ENCODE peak calls at places on chromosome 4, in ten cellular contexts. One of them, this sample, is unnamed.

GRCh38 chr4:138259801-138260200 is 17.7 kb upstream of the SLC7A11 start:
- DNase-seq in RPMI7951: peak
- DNase-seq in foreskin fibroblast: no peak
- DNase-seq in NCI-H2107: no peak
- DNase-seq in ELR: peak
- DNase-seq in dermis blood vessel endothelial cell: peak
- DNase-seq in nucleus accumbens: no peak
- DNase-seq in H54: no peak
- DNase-seq in substantia nigra: no peak
- DNase-seq in fibroblast of lung: peak
- DNase-seq in this sample: no peak

GRCh38 chr4:140861359-140862181 is 105.4 kb upstream of the TBC1D9 start:
- DNase-seq in H54: peak
- DNase-seq in dermis blood vessel endothelial cell: peak
- DNase-seq in ELR: peak
- DNase-seq in foreskin fibroblast: peak
- DNase-seq in substantia nigra: no peak
- DNase-seq in fibroblast of lung: peak
- DNase-seq in NCI-H2107: peak
- DNase-seq in RPMI7951: peak
- DNase-seq in nucleus accumbens: no peak
- DNase-seq in this sample: peak

GRCh38 chr4:37279894-37280592 is 35.5 kb downstream of the NWD2 start:
- DNase-seq in substantia nigra: no peak
- DNase-seq in NCI-H2107: no peak
- DNase-seq in dermis blood vessel endothelial cell: no peak
- DNase-seq in nucleus accumbens: no peak
- DNase-seq in ELR: no peak
- DNase-seq in H54: no peak
- DNase-seq in RPMI7951: no peak
- DNase-seq in fibroblast of lung: no peak
- DNase-seq in foreskin fibroblast: no peak
- DNase-seq in this sample: no peak

GRCh38 chr4:81436928-81437327 is 34.8 kb downstream of the RASGEF1B start:
- DNase-seq in foreskin fibroblast: no peak
- DNase-seq in dermis blood vessel endothelial cell: no peak
- DNase-seq in fibroblast of lung: no peak
- DNase-seq in ELR: no peak
- DNase-seq in H54: no peak
- DNase-seq in substantia nigra: no peak
- DNase-seq in NCI-H2107: no peak
- DNase-seq in nucleus accumbens: no peak
- DNase-seq in RPMI7951: no peak
- DNase-seq in this sample: no peak

GRCh38 chr4:160375746-160376452 is 1273.0 kb downstream of the RAPGEF2 start:
- DNase-seq in substantia nigra: no peak
- DNase-seq in H54: no peak
- DNase-seq in dermis blood vessel endothelial cell: no peak
- DNase-seq in ELR: no peak
- DNase-seq in nucleus accumbens: no peak
- DNase-seq in fibroblast of lung: no peak
- DNase-seq in RPMI7951: no peak
- DNase-seq in foreskin fibroblast: no peak
- DNase-seq in NCI-H2107: no peak
- DNase-seq in this sample: no peak

GRCh38 chr4:26609398-26609797 is 25.5 kb downstream of the TBC1D19 start:
- DNase-seq in ELR: no peak
- DNase-seq in dermis blood vessel endothelial cell: no peak
- DNase-seq in nucleus accumbens: no peak
- DNase-seq in substantia nigra: no peak
- DNase-seq in H54: no peak
- DNase-seq in RPMI7951: no peak
- DNase-seq in fibroblast of lung: no peak
- DNase-seq in foreskin fibroblast: no peak
- DNase-seq in NCI-H2107: no peak
- DNase-seq in this sample: no peak

GRCh38 chr4:62288803-62289541 is 1088.8 kb downstream of the ADGRL3 start:
- DNase-seq in NCI-H2107: no peak
- DNase-seq in H54: no peak
- DNase-seq in foreskin fibroblast: no peak
- DNase-seq in dermis blood vessel endothelial cell: no peak
- DNase-seq in RPMI7951: no peak
- DNase-seq in nucleus accumbens: no peak
- DNase-seq in fibroblast of lung: peak
- DNase-seq in substantia nigra: no peak
- DNase-seq in ELR: peak
- DNase-seq in this sample: no peak

GRCh38 chr4:182271731-182272525 is 28.7 kb downstream of the TENM3 start:
- DNase-seq in foreskin fibroblast: no peak
- DNase-seq in fibroblast of lung: no peak
- DNase-seq in substantia nigra: no peak
- DNase-seq in NCI-H2107: no peak
- DNase-seq in H54: no peak
- DNase-seq in ELR: no peak
- DNase-seq in nucleus accumbens: no peak
- DNase-seq in dermis blood vessel endothelial cell: no peak
- DNase-seq in RPMI7951: no peak
- DNase-seq in this sample: no peak

GRCh38 chr4:80407246-80407645 is 71.7 kb downstream of the CFAP299 start:
- DNase-seq in foreskin fibroblast: peak
- DNase-seq in fibroblast of lung: peak
- DNase-seq in NCI-H2107: no peak
- DNase-seq in nucleus accumbens: no peak
- DNase-seq in ELR: peak
- DNase-seq in RPMI7951: peak
- DNase-seq in substantia nigra: no peak
- DNase-seq in H54: no peak
- DNase-seq in dermis blood vessel endothelial cell: no peak
- DNase-seq in this sample: no peak

GRCh38 chr4:77930876-77931275 is 68.2 kb downstream of the MRPL1 start:
- DNase-seq in RPMI7951: no peak
- DNase-seq in fibroblast of lung: no peak
- DNase-seq in nucleus accumbens: no peak
- DNase-seq in ELR: peak
- DNase-seq in NCI-H2107: no peak
- DNase-seq in dermis blood vessel endothelial cell: no peak
- DNase-seq in H54: no peak
- DNase-seq in substantia nigra: no peak
- DNase-seq in foreskin fibroblast: no peak
- DNase-seq in this sample: no peak

GRCh38 chr4:78865451-78865850 is 73.8 kb downstream of the PAQR3 start:
- DNase-seq in substantia nigra: no peak
- DNase-seq in nucleus accumbens: no peak
- DNase-seq in fibroblast of lung: no peak
- DNase-seq in NCI-H2107: no peak
- DNase-seq in ELR: no peak
- DNase-seq in RPMI7951: no peak
- DNase-seq in H54: no peak
- DNase-seq in foreskin fibroblast: no peak
- DNase-seq in dermis blood vessel endothelial cell: no peak
- DNase-seq in this sample: no peak

GRCh38 chr4:1472911-1473518 is 66.8 kb upstream of the NKX1-1 start:
- DNase-seq in H54: no peak
- DNase-seq in ELR: no peak
- DNase-seq in nucleus accumbens: no peak
- DNase-seq in substantia nigra: no peak
- DNase-seq in dermis blood vessel endothelial cell: no peak
- DNase-seq in fibroblast of lung: no peak
- DNase-seq in foreskin fibroblast: no peak
- DNase-seq in RPMI7951: no peak
- DNase-seq in NCI-H2107: no peak
- DNase-seq in this sample: no peak

GRCh38 chr4:105527081-105527480 is 25.3 kb upstream of the ARHGEF38 start:
- DNase-seq in fibroblast of lung: no peak
- DNase-seq in substantia nigra: no peak
- DNase-seq in NCI-H2107: no peak
- DNase-seq in nucleus accumbens: no peak
- DNase-seq in H54: no peak
- DNase-seq in ELR: no peak
- DNase-seq in foreskin fibroblast: no peak
- DNase-seq in dermis blood vessel endothelial cell: no peak
- DNase-seq in RPMI7951: no peak
- DNase-seq in this sample: no peak

GRCh38 chr4:63589796-63590195 is 819.5 kb downstream of the TECRL start:
- DNase-seq in dermis blood vessel endothelial cell: no peak
- DNase-seq in substantia nigra: no peak
- DNase-seq in nucleus accumbens: no peak
- DNase-seq in foreskin fibroblast: no peak
- DNase-seq in fibroblast of lung: no peak
- DNase-seq in RPMI7951: no peak
- DNase-seq in NCI-H2107: no peak
- DNase-seq in ELR: no peak
- DNase-seq in H54: no peak
- DNase-seq in this sample: no peak

GRCh38 chr4:105140684-105141490 is 5.8 kb upstream of the TET2 start:
- DNase-seq in dermis blood vessel endothelial cell: peak
- DNase-seq in H54: no peak
- DNase-seq in nucleus accumbens: no peak
- DNase-seq in fibroblast of lung: peak
- DNase-seq in ELR: peak
- DNase-seq in foreskin fibroblast: peak
- DNase-seq in RPMI7951: peak
- DNase-seq in NCI-H2107: no peak
- DNase-seq in substantia nigra: no peak
- DNase-seq in this sample: peak

GRCh38 chr4:81421346-81422218 is 50.1 kb downstream of the RASGEF1B start:
- DNase-seq in nucleus accumbens: no peak
- DNase-seq in H54: no peak
- DNase-seq in RPMI7951: no peak
- DNase-seq in NCI-H2107: no peak
- DNase-seq in fibroblast of lung: peak
- DNase-seq in dermis blood vessel endothelial cell: no peak
- DNase-seq in foreskin fibroblast: no peak
- DNase-seq in ELR: no peak
- DNase-seq in substantia nigra: no peak
- DNase-seq in this sample: no peak

GRCh38 chr4:137238456-137238855 is 293.8 kb downstream of the PCDH18 start:
- DNase-seq in NCI-H2107: peak
- DNase-seq in ELR: no peak
- DNase-seq in substantia nigra: no peak
- DNase-seq in fibroblast of lung: no peak
- DNase-seq in RPMI7951: no peak
- DNase-seq in nucleus accumbens: no peak
- DNase-seq in foreskin fibroblast: no peak
- DNase-seq in H54: no peak
- DNase-seq in dermis blood vessel endothelial cell: no peak
- DNase-seq in this sample: no peak

GRCh38 chr4:156771171-156771837 is 200.3 kb downstream of the PDGFC start:
- DNase-seq in foreskin fibroblast: peak
- DNase-seq in ELR: peak
- DNase-seq in RPMI7951: peak
- DNase-seq in fibroblast of lung: peak
- DNase-seq in dermis blood vessel endothelial cell: peak
- DNase-seq in substantia nigra: peak
- DNase-seq in nucleus accumbens: peak
- DNase-seq in H54: no peak
- DNase-seq in NCI-H2107: no peak
- DNase-seq in this sample: no peak

GRCh38 chr4:182576609-182577289 is 333.5 kb downstream of the TENM3 start:
- DNase-seq in nucleus accumbens: no peak
- DNase-seq in RPMI7951: no peak
- DNase-seq in substantia nigra: no peak
- DNase-seq in NCI-H2107: no peak
- DNase-seq in dermis blood vessel endothelial cell: no peak
- DNase-seq in foreskin fibroblast: no peak
- DNase-seq in H54: no peak
- DNase-seq in ELR: no peak
- DNase-seq in fibroblast of lung: no peak
- DNase-seq in this sample: no peak